ENCODE peak calls at places on chromosomes 13 and 19, in six cellular contexts. One of them, this sample, is unnamed. For H3K36me3, the result is how much of the 10 kb centered on the place peaks cover.

GRCh38 chr13:40031031-40031430 is 375.6 kb downstream of the COG6 start:
- DNase-seq in kidney: no peak
- DNase-seq in fibroblast of lung: peak
- DNase-seq in transverse colon: no peak
- DNase-seq in WERI-Rb-1: no peak
- DNase-seq in psoas muscle: no peak
- DNase-seq in this sample: no peak

GRCh38 chr19:55336101-55336500 is 3.6 kb upstream of the KMT5C start:
- DNase-seq in kidney: no peak
- DNase-seq in fibroblast of lung: peak
- DNase-seq in transverse colon: no peak
- DNase-seq in WERI-Rb-1: no peak
- DNase-seq in psoas muscle: no peak
- DNase-seq in this sample: no peak

GRCh38 chr13:41006951-41007350 is 12.2 kb downstream of the ELF1 start:
- DNase-seq in kidney: no peak
- DNase-seq in fibroblast of lung: no peak
- DNase-seq in transverse colon: no peak
- DNase-seq in WERI-Rb-1: no peak
- DNase-seq in psoas muscle: no peak
- DNase-seq in this sample: no peak

GRCh38 chr19:39296055-39296645 is at the start of gene IFNL1:
- DNase-seq in kidney: no peak
- DNase-seq in fibroblast of lung: no peak
- DNase-seq in transverse colon: no peak
- DNase-seq in WERI-Rb-1: no peak
- DNase-seq in psoas muscle: no peak
- DNase-seq in this sample: no peak

GRCh38 chr19:51884713-51885112 is 3.0 kb downstream of the ZNF577 start:
- DNase-seq in kidney: no peak
- DNase-seq in fibroblast of lung: no peak
- DNase-seq in transverse colon: no peak
- DNase-seq in WERI-Rb-1: no peak
- DNase-seq in psoas muscle: no peak
- DNase-seq in this sample: no peak

GRCh38 chr13:19601749-19602725 is 31.4 kb upstream of the MPHOSPH8 start:
- DNase-seq in kidney: peak
- DNase-seq in fibroblast of lung: peak
- DNase-seq in transverse colon: peak
- DNase-seq in WERI-Rb-1: peak
- DNase-seq in psoas muscle: no peak
- DNase-seq in this sample: no peak

GRCh38 chr19:33204136-33204973 is 10.2 kb downstream of the LRP3 start:
- DNase-seq in kidney: peak
- DNase-seq in fibroblast of lung: no peak
- DNase-seq in transverse colon: no peak
- DNase-seq in WERI-Rb-1: no peak
- DNase-seq in psoas muscle: peak
- DNase-seq in this sample: peak

GRCh38 chr13:28012383-28012782 is 23.9 kb upstream of the URAD start:
- DNase-seq in kidney: no peak
- DNase-seq in fibroblast of lung: no peak
- DNase-seq in transverse colon: no peak
- DNase-seq in WERI-Rb-1: no peak
- DNase-seq in psoas muscle: no peak
- DNase-seq in this sample: no peak

GRCh38 chr13:44719857-44720671 is 143.9 kb upstream of the TSC22D1 start:
- DNase-seq in kidney: no peak
- DNase-seq in fibroblast of lung: peak
- DNase-seq in transverse colon: no peak
- DNase-seq in WERI-Rb-1: no peak
- DNase-seq in psoas muscle: no peak
- DNase-seq in this sample: no peak

GRCh38 chr13:75299913-75300862 is 181.8 kb downstream of the TBC1D4 start:
- DNase-seq in kidney: no peak
- DNase-seq in fibroblast of lung: peak
- DNase-seq in transverse colon: no peak
- DNase-seq in WERI-Rb-1: no peak
- DNase-seq in psoas muscle: no peak
- DNase-seq in this sample: no peak

GRCh38 chr13:65593298-65593874 is 1636.8 kb downstream of the PCDH9 start:
- DNase-seq in kidney: no peak
- DNase-seq in fibroblast of lung: no peak
- DNase-seq in transverse colon: no peak
- DNase-seq in WERI-Rb-1: no peak
- DNase-seq in psoas muscle: no peak
- DNase-seq in this sample: no peak

GRCh38 chr13:112144616-112145220 is 77.8 kb downstream of the SOX1 start:
- DNase-seq in kidney: no peak
- DNase-seq in fibroblast of lung: no peak
- DNase-seq in transverse colon: no peak
- DNase-seq in WERI-Rb-1: peak
- DNase-seq in psoas muscle: no peak
- DNase-seq in this sample: no peak

GRCh38 chr19:1384478-1385110 is 887 bp downstream of the NDUFS7 start:
- DNase-seq in kidney: no peak
- DNase-seq in fibroblast of lung: no peak
- DNase-seq in transverse colon: no peak
- DNase-seq in WERI-Rb-1: no peak
- DNase-seq in psoas muscle: no peak
- DNase-seq in this sample: no peak

GRCh38 chr19:48121909-48122371 is 11.3 kb upstream of the PLA2G4C start:
- DNase-seq in kidney: no peak
- DNase-seq in fibroblast of lung: no peak
- DNase-seq in transverse colon: no peak
- DNase-seq in WERI-Rb-1: no peak
- DNase-seq in psoas muscle: no peak
- DNase-seq in this sample: no peak

GRCh38 chr19:4264812-4265211 is 14.3 kb upstream of the SHD start:
- DNase-seq in kidney: no peak
- DNase-seq in fibroblast of lung: no peak
- DNase-seq in transverse colon: no peak
- DNase-seq in WERI-Rb-1: no peak
- DNase-seq in psoas muscle: no peak
- DNase-seq in this sample: no peak

GRCh38 chr19:4267101-4267900 is 11.8 kb upstream of the SHD start:
- DNase-seq in kidney: peak
- DNase-seq in fibroblast of lung: peak
- DNase-seq in transverse colon: peak
- DNase-seq in WERI-Rb-1: peak
- DNase-seq in psoas muscle: peak
- DNase-seq in this sample: peak

GRCh38 chr19:4266253-4267000 is 12.6 kb upstream of the SHD start:
- DNase-seq in kidney: no peak
- DNase-seq in fibroblast of lung: no peak
- DNase-seq in transverse colon: no peak
- DNase-seq in WERI-Rb-1: no peak
- DNase-seq in psoas muscle: no peak
- DNase-seq in this sample: no peak

GRCh38 chr19:4268816-4269430 is 10.1 kb upstream of the SHD start:
- DNase-seq in kidney: no peak
- DNase-seq in fibroblast of lung: no peak
- DNase-seq in transverse colon: no peak
- DNase-seq in WERI-Rb-1: no peak
- DNase-seq in psoas muscle: no peak
- DNase-seq in this sample: no peak

DNA sequence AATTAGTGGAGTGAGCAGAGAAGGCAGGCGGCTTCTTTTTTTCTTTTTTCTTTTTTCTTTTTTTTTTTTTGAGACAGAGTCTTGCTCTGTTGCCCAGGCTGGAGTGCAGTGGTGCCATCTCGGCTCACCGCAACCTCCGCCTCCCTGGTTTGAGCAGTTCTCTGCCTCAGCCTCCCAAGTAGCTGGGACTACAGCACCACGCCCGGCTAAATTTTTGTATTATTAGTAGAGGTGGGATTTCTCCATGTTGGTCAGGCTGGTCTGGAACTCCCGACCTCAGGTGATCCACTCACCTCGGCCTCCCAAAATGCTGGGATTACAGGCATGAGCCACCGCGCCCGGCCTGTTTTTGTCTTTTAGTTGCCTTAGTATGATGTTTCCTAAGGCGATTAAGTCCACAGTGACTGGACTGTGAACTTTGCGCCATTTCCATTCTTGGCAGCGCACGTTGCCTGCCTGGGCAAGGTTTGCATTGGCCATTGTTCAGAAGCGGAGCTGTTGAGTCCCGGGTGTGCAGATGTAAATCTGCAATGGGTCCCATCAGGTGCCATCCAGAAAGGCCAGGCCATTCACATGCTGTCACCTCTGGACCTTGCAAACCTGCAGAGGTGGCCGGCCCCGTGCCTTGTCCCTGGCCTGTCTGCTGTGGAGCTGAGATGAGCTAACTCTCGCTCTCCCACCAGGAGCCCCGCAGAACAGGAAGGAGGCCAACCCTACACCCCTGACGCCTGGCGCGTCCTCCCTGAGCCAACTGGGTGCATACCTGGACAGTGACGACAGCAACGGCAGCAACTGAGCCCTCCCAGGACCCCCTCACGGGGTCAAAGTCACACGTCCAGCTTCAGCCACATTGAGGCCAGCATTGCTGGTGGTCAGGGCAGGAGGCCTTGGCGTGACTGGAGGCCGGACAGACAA is 10.9 kb upstream of the SHD start:
- DNase-seq in kidney: no peak
- DNase-seq in fibroblast of lung: no peak
- DNase-seq in transverse colon: peak
- DNase-seq in WERI-Rb-1: no peak
- DNase-seq in psoas muscle: no peak
- DNase-seq in this sample: peak
- H3K36me3 ChIP-seq in kidney: under half
- H3K36me3 ChIP-seq in fibroblast of lung: under half
- H3K36me3 ChIP-seq in transverse colon: under half
- H3K36me3 ChIP-seq in WERI-Rb-1: under half
- H3K36me3 ChIP-seq in psoas muscle: half or more
- H3K36me3 ChIP-seq in this sample: under half

GRCh38 chr13:32032780-32033179 is 1.2 kb downstream of the FRY start:
- DNase-seq in kidney: no peak
- DNase-seq in fibroblast of lung: no peak
- DNase-seq in transverse colon: no peak
- DNase-seq in WERI-Rb-1: no peak
- DNase-seq in psoas muscle: no peak
- DNase-seq in this sample: no peak

GRCh38 chr13:32029684-32030083 is 1.9 kb upstream of the FRY start:
- DNase-seq in kidney: no peak
- DNase-seq in fibroblast of lung: no peak
- DNase-seq in transverse colon: no peak
- DNase-seq in WERI-Rb-1: no peak
- DNase-seq in psoas muscle: no peak
- DNase-seq in this sample: no peak

GRCh38 chr13:32031815-32032345 is 306 bp downstream of the FRY start:
- DNase-seq in kidney: no peak
- DNase-seq in fibroblast of lung: no peak
- DNase-seq in transverse colon: no peak
- DNase-seq in WERI-Rb-1: no peak
- DNase-seq in psoas muscle: no peak
- DNase-seq in this sample: no peak

GRCh38 chr13:32033744-32034143 is 2.2 kb downstream of the FRY start:
- DNase-seq in kidney: no peak
- DNase-seq in fibroblast of lung: no peak
- DNase-seq in transverse colon: no peak
- DNase-seq in WERI-Rb-1: no peak
- DNase-seq in psoas muscle: no peak
- DNase-seq in this sample: no peak

GRCh38 chr13:32031025-32031814 is at the start of gene FRY:
- DNase-seq in kidney: peak
- DNase-seq in fibroblast of lung: peak
- DNase-seq in transverse colon: peak
- DNase-seq in WERI-Rb-1: peak
- DNase-seq in psoas muscle: peak
- DNase-seq in this sample: peak
- H3K27ac ChIP-seq in kidney: no peak
- H3K27ac ChIP-seq in fibroblast of lung: peak
- H3K27ac ChIP-seq in transverse colon: peak
- H3K27ac ChIP-seq in WERI-Rb-1: peak
- H3K27ac ChIP-seq in psoas muscle: peak
- H3K27ac ChIP-seq in this sample: peak

DNA sequence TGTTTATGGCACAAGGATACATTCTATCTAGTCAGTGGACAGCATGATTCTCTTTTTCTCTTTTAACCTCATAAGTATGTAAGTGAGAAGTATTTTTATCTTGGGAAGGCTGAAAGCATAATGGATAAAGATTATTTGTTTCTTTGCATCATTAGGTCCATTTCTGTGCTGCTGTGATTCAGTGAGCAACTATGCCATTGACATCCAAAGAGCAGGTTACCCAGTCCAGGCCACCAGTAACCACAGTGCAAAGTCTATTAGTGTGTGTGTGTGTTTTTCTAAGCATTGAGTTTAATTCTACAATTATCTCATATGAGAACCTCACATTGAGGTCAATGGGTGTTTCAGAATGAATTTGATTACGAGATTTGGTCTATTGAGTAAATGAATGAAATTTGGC is 158.8 kb upstream of the DACH1 start:
- DNase-seq in kidney: no peak
- DNase-seq in fibroblast of lung: peak
- DNase-seq in transverse colon: no peak
- DNase-seq in WERI-Rb-1: no peak
- DNase-seq in psoas muscle: no peak
- DNase-seq in this sample: no peak
- H3K36me3 ChIP-seq in kidney: under half
- H3K36me3 ChIP-seq in fibroblast of lung: under half
- H3K36me3 ChIP-seq in transverse colon: under half
- H3K36me3 ChIP-seq in WERI-Rb-1: under half
- H3K36me3 ChIP-seq in psoas muscle: under half
- H3K36me3 ChIP-seq in this sample: under half

GRCh38 chr13:46640843-46641242 is 87.9 kb downstream of the LRCH1 start:
- DNase-seq in kidney: no peak
- DNase-seq in fibroblast of lung: peak
- DNase-seq in transverse colon: no peak
- DNase-seq in WERI-Rb-1: no peak
- DNase-seq in psoas muscle: no peak
- DNase-seq in this sample: no peak
- H3K27ac ChIP-seq in kidney: peak
- H3K27ac ChIP-seq in fibroblast of lung: no peak
- H3K27ac ChIP-seq in transverse colon: peak
- H3K27ac ChIP-seq in WERI-Rb-1: no peak
- H3K27ac ChIP-seq in psoas muscle: peak
- H3K27ac ChIP-seq in this sample: no peak

DNA sequence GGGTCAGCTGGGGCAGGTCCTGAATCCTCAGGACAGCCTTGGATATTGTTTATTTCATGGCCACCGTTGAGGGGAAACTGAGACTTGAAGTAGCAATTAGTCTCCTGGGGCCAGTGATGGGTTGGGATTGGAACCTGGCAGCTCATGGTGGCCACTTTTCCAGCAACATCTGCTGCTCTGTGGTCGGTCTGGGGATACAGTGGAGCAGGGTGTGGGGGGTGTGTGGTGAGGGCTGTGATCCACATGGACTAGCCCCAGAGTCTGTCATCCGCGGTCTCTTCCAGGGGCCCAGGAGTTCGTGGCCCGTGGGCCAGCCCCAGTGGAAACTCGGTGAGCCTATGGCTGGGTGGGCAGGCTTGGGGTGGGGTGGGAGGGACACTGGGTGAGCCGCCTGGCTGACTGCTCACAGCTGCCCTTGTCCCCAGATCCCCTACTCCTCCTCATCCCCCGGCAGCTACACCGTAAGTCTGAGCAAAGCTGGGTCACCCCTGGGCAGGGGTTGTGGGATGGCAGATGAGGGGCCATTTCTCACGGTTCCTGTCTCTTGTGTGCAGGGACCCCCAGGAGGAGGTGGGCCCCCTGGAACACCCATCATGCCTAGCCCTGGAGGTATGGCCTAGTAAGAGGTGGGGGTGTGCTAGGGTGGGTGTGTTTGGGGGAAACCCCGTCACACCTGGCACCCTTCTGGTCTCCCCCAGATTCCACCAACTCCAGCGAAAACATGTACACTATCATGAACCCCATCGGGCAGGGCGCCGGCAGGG is 5.5 kb downstream of the ISYNA1 start:
- DNase-seq in kidney: no peak
- DNase-seq in fibroblast of lung: no peak
- DNase-seq in transverse colon: no peak
- DNase-seq in WERI-Rb-1: no peak
- DNase-seq in psoas muscle: no peak
- DNase-seq in this sample: no peak
- H3K36me3 ChIP-seq in kidney: under half
- H3K36me3 ChIP-seq in fibroblast of lung: under half
- H3K36me3 ChIP-seq in transverse colon: under half
- H3K36me3 ChIP-seq in WERI-Rb-1: under half
- H3K36me3 ChIP-seq in psoas muscle: under half
- H3K36me3 ChIP-seq in this sample: under half

This sample was measured in right lobe of liver.